ENCODE peak calls at places on chromosomes 4 and X, in four cellular contexts. E is fibroblast of pulmonary artery, U is skeletal muscle cell, X is dorsolateral prefrontal cortex. N is an unnamed sample.
A peak's percentile ranks its signal among the peaks of the same experiment; 100 is the strongest.

GRCh38 chr4:1855334-1856070 is 454 bp downstream of the LETM1 start:
- DNase-seq in E (no peak), U (no peak), X (no peak), N (no peak)

GRCh38 chr4:168995537-168996295 is 14.3 kb downstream of the CBR4 start:
- DNase-seq in E (peak; percentile 44), U (no peak), X (no peak), N (no peak)

GRCh38 chrX:141736656-141737055 is 38.1 kb upstream of the SPANXD start:
- DNase-seq in E (no peak), U (no peak), X (no peak), N (no peak)

GRCh38 chrX:56745019-56745418 is 16.0 kb downstream of the NBDY start:
- DNase-seq in E (peak; percentile 74), U (peak; percentile 67), X (no peak), N (peak; percentile 52)

GRCh38 chr4:139809207-139810157 is 143.9 kb downstream of the MGST2 start:
- DNase-seq in E (no peak), U (no peak), X (no peak), N (no peak)

GRCh38 chr4:113502476-113502875 is 259.1 kb downstream of the CAMK2D start:
- DNase-seq in E (peak; percentile 27), U (peak; percentile 13), X (no peak), N (peak; percentile 5)

GRCh38 chrX:120642871-120643270 is 13.0 kb upstream of the C1GALT1C1 start:
- DNase-seq in E (no peak), U (no peak), X (no peak), N (no peak)

GRCh38 chr4:109410776-109411175 is 22.8 kb upstream of the SEC24B start:
- DNase-seq in E (no peak), U (no peak), X (no peak), N (no peak)

GRCh38 chr4:7206856-7207567 is 14.7 kb downstream of the SORCS2 start:
- DNase-seq in E (peak; percentile 85), U (peak; percentile 83), X (peak; percentile 57), N (peak; percentile 55)

GRCh38 chr4:93740890-93741289 is 87.7 kb upstream of the ATOH1 start:
- DNase-seq in E (no peak), U (no peak), X (no peak), N (no peak)

GRCh38 chr4:126851391-126851790 is 781.4 kb upstream of the INTU start:
- DNase-seq in E (no peak), U (peak; percentile 31), X (no peak), N (peak; percentile 27)

GRCh38 chrX:152154050-152154449 is 15.7 kb upstream of the MAGEA10 start:
- DNase-seq in E (no peak), U (no peak), X (no peak), N (no peak)

GRCh38 chr4:155005395-155006087 is 202.9 kb upstream of the NPY2R start:
- DNase-seq in E (peak; percentile 76), U (peak; percentile 76), X (no peak), N (no peak)

GRCh38 chr4:5371415-5372190 is 320.3 kb downstream of the STK32B start:
- DNase-seq in E (no peak), U (no peak), X (no peak), N (peak; percentile 32)

GRCh38 chr4:89307446-89308160 is at the start of gene GPRIN3:
- DNase-seq in E (peak; percentile 26), U (no peak), X (peak; percentile 23), N (no peak)

GRCh38 chr4:89305712-89306437 is 1.7 kb downstream of the GPRIN3 start:
- DNase-seq in E (peak; percentile 30), U (no peak), X (no peak), N (no peak)

GRCh38 chr4:89306486-89307184 is 965 bp downstream of the GPRIN3 start:
- DNase-seq in E (no peak), U (no peak), X (no peak), N (no peak)

GRCh38 chr4:89307185-89307445 is 485 bp downstream of the GPRIN3 start:
- DNase-seq in E (no peak), U (no peak), X (no peak), N (no peak)

DNA sequence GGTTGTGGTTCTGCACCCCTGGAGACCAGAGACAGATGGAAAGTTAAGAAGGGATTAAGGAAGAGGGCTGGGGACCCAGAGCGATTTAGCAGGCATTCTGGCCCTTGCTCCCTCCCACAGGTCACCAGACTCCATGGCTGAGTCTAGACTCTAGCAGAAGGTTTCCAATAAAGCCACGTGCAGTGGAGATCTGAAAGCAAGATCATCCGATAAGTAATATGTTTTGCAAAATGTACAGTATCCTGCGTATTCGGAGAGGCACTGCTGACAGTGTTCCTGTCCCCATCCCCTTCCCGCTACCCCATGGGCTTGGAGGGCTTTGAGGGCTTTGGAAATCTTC is 531 bp upstream of the GPRIN3 start:
- DNase-seq in E (no peak), U (no peak), X (no peak), N (no peak)
- H3K4me3 ChIP-seq in E (peak overlapping the region; percentile 56), U (peak overlapping the region; percentile 60), X (peak overlapping the region; percentile 66), N (peak overlapping the region; percentile 11)

GRCh38 chr4:101790521-101791188 is at the start of gene BANK1:
- DNase-seq in E (peak; percentile 31), U (no peak), X (no peak), N (no peak)
- H3K4me3 ChIP-seq in E (peak within 1 kb of the TSS; percentile 43), U (peak within 1 kb of the TSS; percentile 56), X (peak within 1 kb of the TSS; percentile 53), N (peak within 1 kb of the TSS; percentile 28)

GRCh38 chr4:38856046-38856445 is 571 bp downstream of the TLR6 start:
- DNase-seq in E (no peak), U (no peak), X (no peak), N (no peak)

GRCh38 chr4:38856524-38857337 is at the start of gene TLR6:
- DNase-seq in E (peak; percentile 74), U (no peak), X (no peak), N (no peak)

GRCh38 chr4:38859501-38859900 is 2.9 kb upstream of the TLR6 start:
- DNase-seq in E (no peak), U (no peak), X (no peak), N (no peak)

GRCh38 chr4:38858097-38858420 is 1.4 kb upstream of the TLR6 start:
- DNase-seq in E (no peak), U (no peak), X (no peak), N (no peak)

DNA sequence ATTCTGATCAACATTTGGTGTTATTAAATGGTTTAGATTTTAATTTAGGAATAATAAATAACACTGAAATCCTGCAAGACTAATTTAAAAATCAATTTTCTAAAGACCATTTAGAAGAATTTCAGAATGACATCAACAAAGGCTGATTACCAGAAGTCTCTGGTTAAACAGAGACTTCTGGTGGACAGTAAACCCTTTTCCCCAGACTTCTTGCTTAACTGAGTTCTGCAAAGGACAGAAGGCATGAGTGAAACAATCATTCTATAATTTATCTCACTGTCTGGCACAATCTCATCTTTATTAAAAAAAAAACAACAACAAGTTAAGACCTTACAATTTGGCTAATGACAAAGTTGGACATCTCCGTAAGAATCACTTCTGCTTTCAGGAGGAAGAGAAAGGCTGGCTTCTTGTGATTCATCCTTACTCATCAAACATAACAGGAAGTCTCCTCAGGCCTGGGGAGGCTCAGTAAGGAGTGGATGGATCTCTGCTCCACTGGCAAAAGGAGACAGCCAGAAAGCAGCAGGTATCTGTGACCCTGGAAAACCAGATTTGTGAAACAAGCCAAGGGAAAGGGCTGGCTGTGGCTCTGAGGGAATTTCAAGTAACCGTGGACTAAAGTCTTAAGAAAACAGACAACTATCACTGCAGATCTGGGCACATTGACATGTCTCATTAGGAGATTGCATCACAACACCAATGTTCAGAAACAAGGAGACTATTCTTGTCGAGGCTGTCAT is 908 bp upstream of the TLR6 start:
- DNase-seq in E (peak; percentile 89), U (peak; percentile 85), X (no peak), N (peak; percentile 45)
- H3K4me3 ChIP-seq in E (peak overlapping the region; percentile 46), U (peak overlapping the region; percentile 34), X (no peak overlapping the region), N (no peak overlapping the region)

DNA sequence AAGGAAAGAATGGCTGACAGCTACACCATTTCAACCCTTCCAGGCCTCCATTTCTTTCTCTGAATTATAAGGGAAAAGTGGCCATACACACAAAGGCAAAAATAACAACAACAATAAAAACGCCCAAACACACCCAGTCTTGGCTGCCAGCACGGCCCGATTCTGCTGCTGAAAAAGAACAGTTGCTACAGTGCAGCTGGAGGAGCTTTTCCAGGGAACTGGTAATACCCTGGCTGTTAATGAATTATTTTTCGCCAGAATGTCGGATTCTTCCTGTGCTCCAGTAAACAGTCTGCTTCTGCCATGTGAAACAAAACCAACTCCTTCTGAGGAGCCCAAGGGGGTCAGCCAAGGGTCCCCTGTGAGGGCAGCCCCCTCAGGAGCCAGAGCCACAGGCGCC is 6.6 kb downstream of the RAI2 start:
- DNase-seq in E (no peak), U (no peak), X (no peak), N (no peak)
- H3K4me3 ChIP-seq in E (no peak overlapping the region), U (no peak overlapping the region), X (no peak overlapping the region), N (no peak overlapping the region)

GRCh38 chrX:24692305-24692704 is 1.4 kb upstream of the POLA1 start:
- DNase-seq in E (no peak), U (no peak), X (no peak), N (no peak)

GRCh38 chrX:24693453-24694202 is at the start of gene POLA1:
- DNase-seq in E (peak; percentile 97), U (peak; percentile 88), X (peak; percentile 84), N (peak; percentile 82)

GRCh38 chrX:24696241-24696640 is 2.5 kb downstream of the POLA1 start:
- DNase-seq in E (no peak), U (peak; percentile 12), X (no peak), N (no peak)

DNA sequence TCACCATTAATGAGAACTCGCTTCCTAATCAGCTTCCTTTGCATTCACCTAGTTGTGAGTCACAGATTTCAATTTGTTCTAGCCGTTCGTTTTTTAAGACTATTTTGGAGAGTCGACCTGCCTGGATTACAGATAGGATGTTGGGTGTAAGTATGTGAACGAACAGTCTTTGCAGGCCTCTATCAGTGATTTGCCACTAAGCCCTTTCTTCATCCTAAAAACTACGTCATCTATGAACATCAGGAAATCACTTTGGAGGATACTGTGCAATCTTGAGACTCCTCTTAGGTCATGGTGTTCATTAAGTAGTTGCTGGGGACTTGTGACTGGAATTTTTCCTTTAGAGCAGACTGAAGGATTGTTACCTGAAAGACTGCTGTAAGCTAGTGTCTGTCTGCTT is 1.1 kb downstream of the POLA1 start:
- DNase-seq in E (peak; percentile 4), U (no peak), X (no peak), N (no peak)
- H3K4me3 ChIP-seq in E (peak overlapping the region; percentile 79), U (no peak overlapping the region), X (no peak overlapping the region), N (no peak overlapping the region)

DNA sequence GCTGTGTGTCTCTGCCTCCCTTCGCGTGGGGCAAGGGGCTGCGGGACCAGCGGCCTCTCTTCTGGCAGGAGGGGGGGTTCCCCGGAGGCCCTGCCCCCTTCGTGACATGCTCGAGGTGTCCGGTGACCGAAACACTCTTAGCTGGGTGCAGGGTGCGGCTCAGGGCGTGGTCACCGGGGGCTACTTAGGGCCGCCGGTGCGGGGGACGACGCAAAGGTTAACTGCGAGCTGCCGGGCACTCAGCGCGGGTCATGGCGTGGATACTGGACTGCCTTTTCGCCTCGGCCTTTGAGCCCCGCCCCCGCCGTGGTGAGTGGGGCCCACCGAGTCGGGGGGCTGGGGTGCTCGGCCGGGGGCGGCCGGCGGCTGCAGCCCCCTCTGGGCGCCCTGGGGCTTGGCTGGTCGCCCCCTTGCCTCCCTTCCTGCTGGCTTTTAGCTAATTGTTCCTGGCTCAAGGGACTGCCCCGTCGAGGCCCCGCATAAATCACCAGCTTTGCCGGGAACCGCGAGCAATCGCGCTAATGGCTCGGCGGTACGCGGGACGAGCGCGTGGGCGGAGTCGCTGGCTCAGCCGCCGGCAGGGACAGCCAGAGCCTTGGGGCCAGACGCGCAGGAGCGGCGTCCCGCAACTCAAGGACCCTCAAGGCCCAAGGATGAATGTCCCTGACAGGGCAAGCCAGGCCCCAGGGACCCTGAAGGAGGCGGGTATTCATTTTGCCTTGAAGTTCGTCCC is at the start of gene ARHGAP36:
- DNase-seq in E (no peak), U (no peak), X (no peak), N (no peak)
- H3K4me3 ChIP-seq in E (no peak within 1 kb of the TSS), U (no peak within 1 kb of the TSS), X (no peak within 1 kb of the TSS), N (no peak within 1 kb of the TSS)